ENCODE peak calls at places on chromosomes 1 and 21, in ten cellular contexts. H, U, M, S, X, G, P, Y, J and A are unnamed samples.

GRCh38 chr21:42403611-42404231 is at the start of gene UBASH3A:
- DNase-seq in H (no peak), U (no peak), M (no peak), S (no peak), X (no peak), G (no peak), P (no peak), Y (peak; percentile 50), J (no peak), A (no peak)

GRCh38 chr1:201122321-201123017 is 4.5 kb downstream of the ASCL5 start:
- DNase-seq in H (no peak), U (no peak), M (no peak), S (no peak), X (no peak), G (no peak), P (no peak), Y (no peak), J (no peak), A (no peak)

GRCh38 chr1:32817159-32817814 is at the start of the genes S100PBP and YARS1:
- DNase-seq in H (peak; percentile 99), U (peak; percentile 97), M (peak; percentile 100), S (peak; percentile 99), X (peak; percentile 96), G (peak; percentile 97), P (peak; percentile 100), Y (peak; percentile 99), J (peak; percentile 99), A (peak; percentile 98)

GRCh38 chr1:244068563-244068962 is 17.5 kb downstream of the ZBTB18 start:
- DNase-seq in H (no peak), U (no peak), M (no peak), S (no peak), X (no peak), G (no peak), P (no peak), Y (no peak), J (no peak), A (no peak)

GRCh38 chr21:44850905-44851657 is 22.4 kb downstream of the PTTG1IP start:
- DNase-seq in H (no peak), U (no peak), M (peak; percentile 86), S (no peak), X (no peak), G (no peak), P (no peak), Y (no peak), J (no peak), A (no peak)

GRCh38 chr1:221776495-221777413 is 34.9 kb upstream of the DUSP10 start:
- DNase-seq in H (no peak), U (no peak), M (no peak), S (peak; percentile 25), X (no peak), G (no peak), P (no peak), Y (no peak), J (no peak), A (no peak)

GRCh38 chr1:156420209-156421061 is 51.4 kb downstream of the RHBG start:
- DNase-seq in H (no peak), U (no peak), M (no peak), S (peak; percentile 82), X (no peak), G (no peak), P (no peak), Y (no peak), J (no peak), A (no peak)

GRCh38 chr1:10530756-10531155 is 56.0 kb downstream of the PEX14 start:
- DNase-seq in H (peak; percentile 73), U (no peak), M (no peak), S (no peak), X (no peak), G (peak; percentile 36), P (no peak), Y (no peak), J (no peak), A (peak; percentile 76)

GRCh38 chr21:43751955-43752591 is 24.0 kb downstream of the CSTB start:
- DNase-seq in H (no peak), U (no peak), M (no peak), S (no peak), X (no peak), G (no peak), P (no peak), Y (no peak), J (no peak), A (no peak)

GRCh38 chr1:17874665-17875064 is 119.5 kb downstream of the ACTL8 start:
- DNase-seq in H (peak; percentile 73), U (peak; percentile 88), M (no peak), S (no peak), X (no peak), G (peak; percentile 87), P (no peak), Y (peak; percentile 11), J (peak; percentile 16), A (peak; percentile 48)

GRCh38 chr1:35298464-35298863 is 30.0 kb downstream of the ZMYM4 start:
- DNase-seq in H (peak; percentile 29), U (peak; percentile 63), M (peak; percentile 31), S (peak; percentile 54), X (peak; percentile 18), G (peak; percentile 48), P (no peak), Y (no peak), J (peak; percentile 45), A (peak; percentile 46)

GRCh38 chr1:170891872-170892271 is 43.5 kb upstream of the MROH9 start:
- DNase-seq in H (no peak), U (no peak), M (no peak), S (no peak), X (no peak), G (no peak), P (no peak), Y (no peak), J (no peak), A (no peak)

GRCh38 chr1:100606438-100606837 is 68.5 kb downstream of the GPR88 start:
- DNase-seq in H (peak; percentile 69), U (peak; percentile 76), M (peak; percentile 73), S (peak; percentile 11), X (no peak), G (peak; percentile 78), P (no peak), Y (no peak), J (peak; percentile 51), A (peak; percentile 71)

GRCh38 chr21:43585924-43586411 is 73.3 kb downstream of the HSF2BP start:
- DNase-seq in H (peak; percentile 99), U (peak; percentile 100), M (peak; percentile 89), S (no peak), X (no peak), G (peak; percentile 98), P (peak; percentile 89), Y (peak; percentile 84), J (peak; percentile 89), A (peak; percentile 99)

DNA sequence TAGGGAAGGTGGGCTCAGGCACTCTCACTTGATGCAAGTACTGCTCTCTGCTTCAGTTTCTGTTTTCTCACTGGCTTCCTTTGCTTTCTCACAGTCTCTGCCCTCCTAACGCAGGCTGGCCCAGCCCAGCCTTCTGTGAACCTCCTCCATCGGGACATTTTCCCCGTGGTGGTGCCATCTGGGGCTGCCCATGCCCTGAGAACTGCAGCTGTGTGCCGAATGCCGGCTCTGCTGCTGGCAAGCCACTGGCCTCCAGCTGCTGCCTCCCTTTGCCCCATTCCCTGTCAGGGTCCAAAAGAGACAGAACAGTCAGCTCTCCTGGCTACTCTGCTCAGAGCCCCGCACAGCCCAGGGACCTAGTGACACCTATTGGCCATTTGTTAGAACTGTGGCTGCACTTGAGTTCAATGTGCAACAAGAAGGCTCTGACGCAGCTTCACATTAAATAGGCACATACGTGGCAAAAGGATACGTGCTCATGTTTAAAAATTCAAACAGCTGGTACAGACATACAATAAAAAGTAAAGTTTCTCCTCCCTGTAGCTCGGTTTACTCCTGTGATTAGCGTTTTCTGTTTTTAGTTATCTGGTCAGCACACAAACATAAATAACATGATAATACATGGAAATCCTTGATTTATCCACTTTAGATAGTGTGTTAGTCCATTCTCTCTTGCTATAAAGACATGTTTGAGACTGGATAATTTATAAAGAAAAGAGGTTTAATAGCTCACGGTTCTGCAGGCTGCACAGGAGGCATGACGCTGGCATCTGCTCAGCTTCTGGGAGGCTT is 46.6 kb downstream of the FCRL5 start:
- DNase-seq in H (peak; percentile 66), U (peak; percentile 60), M (peak; percentile 46), S (peak; percentile 77), X (peak; percentile 56), G (peak; percentile 47), P (peak; percentile 69), Y (no peak), J (peak; percentile 58), A (peak; percentile 51)
- TF ChIP-seq CTCF in H (peak; percentile 87), U (peak; percentile 80), M (peak; percentile 48), S (peak; percentile 74), X (peak; percentile 92), G (peak; percentile 74), P (peak; percentile 69), Y (peak; percentile 68), J (peak; percentile 52), A (peak; percentile 83)

GRCh38 chr1:31764307-31765040 is at the start of gene ADGRB2:
- DNase-seq in H (no peak), U (no peak), M (no peak), S (peak; percentile 61), X (peak; percentile 49), G (no peak), P (no peak), Y (no peak), J (no peak), A (no peak)
- TF ChIP-seq CTCF in H (peak; percentile 15), U (peak; percentile 6), M (no peak), S (no peak), X (no peak), G (no peak), P (peak; percentile 10), Y (no peak), J (no peak), A (peak; percentile 7)

GRCh38 chr1:44268054-44268453 is 54.8 kb downstream of the DMAP1 start:
- DNase-seq in H (no peak), U (no peak), M (no peak), S (no peak), X (no peak), G (no peak), P (no peak), Y (no peak), J (no peak), A (no peak)
- TF ChIP-seq CTCF in H (no peak), U (no peak), M (no peak), S (no peak), X (no peak), G (no peak), P (no peak), Y (no peak), J (no peak), A (no peak)

GRCh38 chr1:28581531-28582247 is 10.4 kb upstream of the RAB42 start:
- DNase-seq in H (peak; percentile 96), U (peak; percentile 95), M (peak; percentile 95), S (peak; percentile 98), X (peak; percentile 90), G (peak; percentile 96), P (peak; percentile 98), Y (peak; percentile 99), J (peak; percentile 97), A (peak; percentile 97)

GRCh38 chr1:28579374-28579773 is 12.7 kb upstream of the RAB42 start:
- DNase-seq in H (no peak), U (no peak), M (no peak), S (no peak), X (no peak), G (no peak), P (no peak), Y (no peak), J (no peak), A (no peak)

GRCh38 chr1:28582248-28582615 is 9.8 kb upstream of the RAB42 start:
- DNase-seq in H (peak; percentile 18), U (peak; percentile 62), M (no peak), S (no peak), X (no peak), G (peak; percentile 63), P (no peak), Y (no peak), J (no peak), A (peak; percentile 56)

GRCh38 chr1:28578696-28579218 is 13.3 kb upstream of the RAB42 start:
- DNase-seq in H (no peak), U (no peak), M (no peak), S (no peak), X (no peak), G (no peak), P (no peak), Y (no peak), J (no peak), A (no peak)

GRCh38 chr1:28580706-28581530 is 11.1 kb upstream of the RAB42 start:
- DNase-seq in H (no peak), U (peak; percentile 47), M (peak; percentile 54), S (peak; percentile 65), X (peak; percentile 25), G (peak; percentile 53), P (no peak), Y (no peak), J (peak; percentile 46), A (peak; percentile 33)
- TF ChIP-seq CTCF in H (peak; percentile 19), U (no peak), M (no peak), S (peak; percentile 31), X (peak; percentile 8), G (peak; percentile 19), P (no peak), Y (no peak), J (no peak), A (peak; percentile 6)